ENCODE peak calls at places on chromosomes 2 and 18, in eight cellular contexts. H, T, W, K, U, S, G and D are unnamed samples.

GRCh38 chr2:236840215-236840614 is 245.5 kb upstream of the COPS8 start:
- DNase-seq in U (no peak), T (no peak), H (no peak), G (no peak), S (no peak), W (no peak), K (no peak), D (no peak)

GRCh38 chr2:217409939-217410820 is 550.3 kb upstream of the TNP1 start:
- DNase-seq in H (no peak), G (no peak), W (no peak), T (no peak), U (no peak), S (no peak), K (no peak), D (peak; percentile 31)

GRCh38 chr18:49716035-49716434 is 97.3 kb downstream of the ACAA2 start:
- DNase-seq in T (no peak), G (no peak), U (no peak), W (no peak), K (no peak), S (no peak), H (no peak), D (no peak)

GRCh38 chr18:57251747-57252146 is 100.6 kb upstream of the ST8SIA3 start:
- DNase-seq in S (no peak), T (no peak), K (no peak), U (no peak), H (no peak), W (no peak), G (no peak), D (no peak)

GRCh38 chr2:10434885-10435419 is 13.2 kb downstream of the ODC1 start:
- DNase-seq in H (peak; percentile 77), K (peak; percentile 89), G (peak; percentile 26), T (peak; percentile 82), W (peak; percentile 85), S (peak; percentile 71), U (peak; percentile 73), D (peak; percentile 77)

GRCh38 chr18:79326413-79327198 is 69.1 kb upstream of the NFATC1 start:
- DNase-seq in W (no peak), K (no peak), H (no peak), T (no peak), U (no peak), S (no peak), G (no peak), D (no peak)

GRCh38 chr2:24824966-24825882 is 32.0 kb downstream of the CENPO start:
- DNase-seq in H (no peak), T (peak; percentile 45), U (peak; percentile 43), S (no peak), W (peak; percentile 54), K (no peak), G (no peak), D (no peak)

GRCh38 chr2:113169002-113169530 is 4.7 kb upstream of the PSD4 start:
- DNase-seq in H (no peak), U (peak; percentile 4), S (no peak), W (no peak), T (no peak), K (peak; percentile 45), G (no peak), D (no peak)

GRCh38 chr18:57561728-57562423 is 24.6 kb downstream of the FECH start:
- DNase-seq in S (no peak), K (peak; percentile 67), U (peak; percentile 32), T (no peak), W (no peak), H (peak; percentile 13), G (peak; percentile 49), D (peak; percentile 58)

GRCh38 chr2:104734937-104735586 is 118.9 kb upstream of the POU3F3 start:
- DNase-seq in K (no peak), S (no peak), T (no peak), W (no peak), U (peak; percentile 17), G (peak; percentile 38), H (no peak), D (peak; percentile 61)

GRCh38 chr2:120540719-120541552 is 194.7 kb upstream of the GLI2 start:
- DNase-seq in H (no peak), K (no peak), T (no peak), S (no peak), G (no peak), U (no peak), W (no peak), D (no peak)

GRCh38 chr2:1544478-1545069 is 131.3 kb downstream of the TPO start:
- DNase-seq in G (no peak), T (peak; percentile 81), W (no peak), S (no peak), H (no peak), U (no peak), K (no peak), D (peak; percentile 34)

GRCh38 chr2:20542761-20543578 is 96.1 kb downstream of the RHOB start:
- DNase-seq in U (no peak), S (no peak), G (no peak), T (no peak), H (no peak), K (no peak), W (no peak), D (peak; percentile 90)